ENCODE peak calls at places on chromosomes 7 and 10, in four cellular contexts. W, L, X and H are unnamed samples.

GRCh38 chr10:15896654-15897053 is 36.3 kb upstream of the MINDY3 start:
- DNase-seq in W (no peak), L (no peak), X (no peak), H (no peak)

GRCh38 chr10:127968027-127968441 is 61.1 kb downstream of the PTPRE start:
- DNase-seq in W (no peak), L (no peak), X (no peak), H (no peak)

GRCh38 chr7:107180378-107180777 is 11.6 kb downstream of the HBP1 start:
- DNase-seq in W (peak; percentile 30), L (peak; percentile 22), X (no peak), H (peak; percentile 16)

GRCh38 chr7:98126311-98127142 is 19.9 kb downstream of the LMTK2 start:
- DNase-seq in W (no peak), L (peak; percentile 24), X (no peak), H (no peak)

GRCh38 chr10:110413049-110413783 is 84.5 kb upstream of the DUSP5 start:
- DNase-seq in W (no peak), L (no peak), X (no peak), H (no peak)

GRCh38 chr10:97659589-97659988 is 19.1 kb downstream of the PI4K2A start:
- DNase-seq in W (no peak), L (no peak), X (no peak), H (no peak)

GRCh38 chr10:53166325-53166724 is 393.7 kb upstream of the MBL2 start:
- DNase-seq in W (no peak), L (no peak), X (no peak), H (no peak)

GRCh38 chr7:100866721-100867039 is 507 bp upstream of the TRIP6 start:
- DNase-seq in W (no peak), L (no peak), X (peak; percentile 60), H (no peak)

GRCh38 chr10:4459531-4459930 is 366.5 kb upstream of the AKR1E2 start:
- DNase-seq in W (no peak), L (peak; percentile 95), X (no peak), H (peak; percentile 77)

GRCh38 chr7:100765250-100765649 is 31.9 kb downstream of the ZAN start:
- DNase-seq in W (no peak), L (no peak), X (no peak), H (no peak)

GRCh38 chr10:4812952-4813351 is 13.1 kb upstream of the AKR1E2 start:
- DNase-seq in W (peak; percentile 49), L (peak; percentile 58), X (no peak), H (peak; percentile 91)

GRCh38 chr7:2143981-2144595 is 88.7 kb downstream of the MAD1L1 start:
- DNase-seq in W (no peak), L (no peak), X (no peak), H (no peak)

GRCh38 chr10:119316729-119317097 is 109.3 kb downstream of the GRK5 start:
- DNase-seq in W (peak; percentile 49), L (peak; percentile 89), X (no peak), H (peak; percentile 94)

GRCh38 chr7:66557214-66558200 is 71.2 kb upstream of the KCTD7 start:
- DNase-seq in W (peak; percentile 79), L (no peak), X (peak; percentile 99), H (peak; percentile 45)

GRCh38 chr10:121516483-121516882 is 81.8 kb downstream of the FGFR2 start:
- DNase-seq in W (no peak), L (no peak), X (no peak), H (no peak)

GRCh38 chr7:121459148-121459547 is 63.0 kb upstream of the FAM3C start:
- DNase-seq in W (no peak), L (no peak), X (no peak), H (no peak)

GRCh38 chr7:88200793-88201192 is 19.0 kb downstream of the SRI start:
- DNase-seq in W (no peak), L (no peak), X (no peak), H (no peak)

GRCh38 chr10:2214035-2214434 is 476.7 kb upstream of the ADARB2 start:
- DNase-seq in W (no peak), L (no peak), X (no peak), H (no peak)

GRCh38 chr7:16170671-16171070 is 250.7 kb downstream of the CRPPA start:
- DNase-seq in W (no peak), L (no peak), X (no peak), H (no peak)

GRCh38 chr10:24333736-24334135 is 124.8 kb downstream of the KIAA1217 start:
- DNase-seq in W (no peak), L (no peak), X (no peak), H (no peak)

GRCh38 chr7:46566375-46566774 is 645.3 kb upstream of the IGFBP3 start:
- DNase-seq in W (no peak), L (no peak), X (no peak), H (no peak)

GRCh38 chr10:77586719-77587423 is 50.7 kb downstream of the KCNMA1 start:
- DNase-seq in W (no peak), L (no peak), X (no peak), H (peak; percentile 71)

GRCh38 chr7:54774785-54775740 is 16.1 kb upstream of the SEC61G start:
- DNase-seq in W (no peak), L (no peak), X (no peak), H (no peak)

GRCh38 chr10:51063659-51064535 is 10.4 kb upstream of the PRKG1 start:
- DNase-seq in W (no peak), L (peak; percentile 7), X (no peak), H (peak; percentile 28)

GRCh38 chr10:127158663-127159062 is 37.7 kb downstream of the INSYN2A start:
- DNase-seq in W (no peak), L (no peak), X (no peak), H (no peak)

GRCh38 chr10:119364941-119365340 is 157.6 kb downstream of the GRK5 start:
- DNase-seq in W (no peak), L (no peak), X (no peak), H (no peak)

GRCh38 chr7:74023037-74023436 is 4.9 kb upstream of the ELN start:
- DNase-seq in W (peak; percentile 49), L (peak; percentile 15), X (no peak), H (peak; percentile 56)

GRCh38 chr7:75989084-75989725 is 5.2 kb downstream of the TMEM120A start:
- DNase-seq in W (peak; percentile 53), L (no peak), X (peak; percentile 53), H (no peak)

GRCh38 chr10:133135116-133135465 is 24.9 kb upstream of the KNDC1 start:
- DNase-seq in W (no peak), L (no peak), X (peak; percentile 48), H (no peak)

GRCh38 chr7:157687845-157688244 is 351.0 kb downstream of the DNAJB6 start:
- DNase-seq in W (no peak), L (no peak), X (no peak), H (no peak)

GRCh38 chr7:157688439-157689268 is 351.9 kb downstream of the DNAJB6 start:
- DNase-seq in W (no peak), L (no peak), X (peak; percentile 70), H (no peak)

GRCh38 chr7:157690058-157690832 is 353.4 kb downstream of the DNAJB6 start:
- DNase-seq in W (no peak), L (no peak), X (peak; percentile 62), H (no peak)

GRCh38 chr7:157690833-157691382 is 354.1 kb downstream of the DNAJB6 start:
- DNase-seq in W (no peak), L (peak; percentile 7), X (peak; percentile 63), H (no peak)

DNA sequence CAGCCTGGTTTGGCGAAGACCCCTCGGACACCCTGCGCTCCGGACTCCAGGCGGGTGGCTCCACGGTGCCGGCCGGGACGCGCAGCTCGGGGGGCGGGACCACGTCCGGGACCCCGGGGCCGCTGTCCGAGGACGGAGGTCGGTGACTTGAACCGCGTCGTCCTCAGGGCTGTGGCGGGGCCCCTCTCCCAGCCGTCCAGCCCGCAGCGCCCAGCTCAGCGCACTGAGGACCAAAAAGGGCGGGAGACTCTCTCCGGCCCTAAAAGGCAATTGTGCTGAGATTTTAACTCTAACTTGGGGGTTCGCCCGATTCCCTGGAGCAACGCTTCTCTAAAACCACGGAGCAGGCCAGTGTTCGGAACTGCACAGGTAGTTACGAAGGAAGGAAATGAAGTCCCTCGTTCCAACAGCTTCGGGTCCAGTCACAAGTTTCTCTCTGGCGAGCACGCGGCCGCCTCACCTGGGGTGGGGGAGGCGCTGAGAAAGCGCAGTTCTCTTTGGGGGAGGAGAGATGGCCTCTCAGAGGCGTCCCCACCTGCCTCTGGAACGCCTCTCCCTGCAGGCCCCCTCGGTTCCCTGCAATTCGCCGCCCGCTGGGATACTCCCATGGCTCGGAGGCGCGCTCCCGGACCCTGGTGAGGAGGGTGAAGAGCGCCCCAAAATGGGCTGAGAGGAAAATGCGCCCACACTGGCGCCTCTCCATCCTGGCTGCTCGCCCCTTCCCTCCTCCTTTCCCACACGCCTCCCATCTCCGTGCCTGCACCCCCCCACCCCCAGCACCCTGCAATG is 352.7 kb downstream of the DNAJB6 start:
- DNase-seq in W (no peak), L (no peak), X (peak; percentile 76), H (no peak)
- TF ChIP-seq RNF2 in W (no peak), L (no peak), X (peak; percentile 91), H (no peak)

GRCh38 chr7:77655361-77655760 is 40.9 kb upstream of the RSBN1L start:
- DNase-seq in W (no peak), L (no peak), X (no peak), H (no peak)

GRCh38 chr7:77653572-77653971 is 42.7 kb upstream of the RSBN1L start:
- DNase-seq in W (no peak), L (no peak), X (no peak), H (no peak)

GRCh38 chr7:77648742-77649338 is 47.4 kb upstream of the RSBN1L start:
- DNase-seq in W (no peak), L (no peak), X (peak; percentile 33), H (no peak)

GRCh38 chr7:77649950-77650349 is 46.3 kb upstream of the RSBN1L start:
- DNase-seq in W (no peak), L (peak; percentile 65), X (no peak), H (peak; percentile 35)

DNA sequence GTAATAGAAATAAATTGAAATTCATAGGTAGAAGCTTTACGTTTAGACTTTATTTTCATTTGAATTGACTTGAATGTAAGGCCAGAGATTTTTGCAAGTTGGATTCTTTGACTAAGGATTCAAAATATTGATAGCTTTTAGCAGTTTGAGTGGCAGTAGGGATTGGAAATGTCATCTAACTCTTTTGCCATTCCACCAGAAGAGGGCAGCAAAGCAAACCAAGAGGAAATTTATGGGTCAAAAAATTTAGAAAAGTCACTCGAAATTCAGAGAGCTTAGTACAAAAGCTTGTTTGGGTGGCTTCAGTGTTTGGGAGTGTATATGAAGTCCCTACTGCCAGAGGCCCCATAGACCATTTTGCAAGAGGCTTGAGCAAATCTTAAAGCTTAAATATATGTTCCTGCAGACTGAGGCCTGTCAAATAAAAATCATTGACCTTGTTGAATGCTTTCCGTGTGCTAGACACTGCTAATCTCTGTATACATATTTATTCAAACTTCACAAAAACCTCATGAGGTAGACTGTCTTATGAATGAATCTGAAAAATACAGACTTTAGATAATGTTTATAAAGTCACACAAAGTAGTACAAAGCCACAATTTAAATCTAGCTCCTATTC is 44.6 kb upstream of the RSBN1L start:
- DNase-seq in W (peak; percentile 57), L (peak; percentile 36), X (peak; percentile 44), H (peak; percentile 32)
- TF ChIP-seq RNF2 in W (no peak), L (no peak), X (no peak), H (no peak)

DNA sequence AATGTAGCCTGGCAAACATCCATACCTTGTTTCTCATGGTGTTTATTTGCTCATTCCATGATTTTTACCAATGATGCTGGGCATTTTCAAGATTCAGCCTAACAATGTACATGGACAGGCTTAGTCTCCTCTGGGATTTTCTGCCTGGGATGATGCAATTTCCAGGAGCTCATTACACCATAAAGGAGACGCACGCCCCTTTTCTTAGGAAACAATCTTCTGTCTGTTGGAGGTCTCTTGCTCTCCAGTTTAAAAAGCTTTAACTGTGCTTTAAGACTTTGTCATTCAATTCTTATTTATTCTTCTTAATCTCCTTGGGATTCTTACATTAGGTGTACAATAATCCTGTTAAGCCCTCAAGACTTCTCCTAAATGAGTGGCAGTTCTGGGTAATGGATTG is 150.3 kb upstream of the NRP1 start:
- DNase-seq in W (no peak), L (no peak), X (no peak), H (peak; percentile 13)
- TF ChIP-seq RNF2 in W (no peak), L (no peak), X (no peak), H (no peak)

GRCh38 chr7:80218723-80219122 is 84.1 kb downstream of the GNAI1 start:
- DNase-seq in W (no peak), L (peak; percentile 40), X (no peak), H (peak; percentile 81)
- TF ChIP-seq RNF2 in W (no peak), L (no peak), X (no peak), H (no peak)